ENCODE peak calls at places on chromosomes 6 and 20, in seven cellular contexts. H is kidney; Q is colonic mucosa; I is lower lobe of right lung; J is gastrocnemius medialis; R is T1000; A is CD4-positive, alpha-beta memory T cell. V is an unnamed sample.

GRCh38 chr20:25376886-25377285 is 13.7 kb downstream of the ABHD12 start:
- DNase-seq in H (no peak), Q (no peak), I (no peak), J (no peak), R (no peak), A (no peak), V (no peak)

GRCh38 chr6:143513410-143513809 is 1.9 kb upstream of the FUCA2 start:
- DNase-seq in H (peak), Q (peak), I (peak), J (no peak), R (no peak), A (peak), V (no peak)

GRCh38 chr6:40341726-40342125 is 245.4 kb downstream of the LRFN2 start:
- DNase-seq in H (no peak), Q (no peak), I (no peak), J (no peak), R (no peak), A (no peak), V (no peak)

GRCh38 chr6:126055449-126055848 is 69.1 kb downstream of the TRMT11 start:
- DNase-seq in H (no peak), Q (no peak), I (no peak), J (no peak), R (no peak), A (no peak), V (no peak)

GRCh38 chr6:126017668-126018067 is 31.3 kb downstream of the TRMT11 start:
- DNase-seq in H (no peak), Q (no peak), I (no peak), J (no peak), R (no peak), A (no peak), V (no peak)

GRCh38 chr6:147268254-147268653 is 64.0 kb downstream of the STXBP5 start:
- DNase-seq in H (no peak), Q (no peak), I (no peak), J (no peak), R (no peak), A (no peak), V (no peak)

GRCh38 chr20:3262566-3262965 is 23.6 kb upstream of the SLC4A11 start:
- DNase-seq in H (no peak), Q (no peak), I (no peak), J (no peak), R (no peak), A (no peak), V (no peak)

GRCh38 chr6:117307655-117308054 is 42.3 kb downstream of the VGLL2 start:
- DNase-seq in H (no peak), Q (no peak), I (no peak), J (no peak), R (no peak), A (no peak), V (no peak)

GRCh38 chr6:63295553-63295952 is 24.2 kb downstream of the LGSN start:
- DNase-seq in H (no peak), Q (no peak), I (no peak), J (no peak), R (no peak), A (no peak), V (no peak)

GRCh38 chr6:167795874-167796667 is 30.6 kb upstream of the AFDN start:
- DNase-seq in H (peak), Q (peak), I (peak), J (peak), R (no peak), A (no peak), V (peak)

GRCh38 chr6:151391471-151392428 is at the start of gene ZBTB2:
- DNase-seq in H (peak), Q (peak), I (peak), J (peak), R (peak), A (peak), V (peak)

GRCh38 chr6:167893416-167893815 is 66.7 kb downstream of the AFDN start:
- DNase-seq in H (no peak), Q (no peak), I (no peak), J (no peak), R (no peak), A (no peak), V (no peak)

V was measured in Right ventricle myocardium superior.